ENCODE peak calls at places on chromosome 5, in nine cellular contexts. One of them, this sample, is unnamed.

GRCh38 chr5:93058309-93058708 is 522.7 kb downstream of the NR2F1-AS1 start:
- DNase-seq in HCT116: no peak
- DNase-seq in GM12892: no peak
- DNase-seq in sigmoid colon: no peak
- DNase-seq in lower leg skin: no peak
- DNase-seq in GM12891: no peak
- DNase-seq in A549: no peak
- DNase-seq in IMR-90: peak; percentile 92
- DNase-seq in suprapubic skin: no peak
- DNase-seq in this sample: no peak

GRCh38 chr5:128905225-128906110 is 59.8 kb upstream of the SLC27A6 start:
- DNase-seq in A549: peak; percentile 41
- DNase-seq in GM12892: no peak
- DNase-seq in IMR-90: peak; percentile 58
- DNase-seq in lower leg skin: peak; percentile 25
- DNase-seq in suprapubic skin: no peak
- DNase-seq in GM12891: peak; percentile 0
- DNase-seq in sigmoid colon: no peak
- DNase-seq in HCT116: peak; percentile 61
- DNase-seq in this sample: peak; percentile 1

GRCh38 chr5:43769576-43770352 is 166.8 kb downstream of the NNT start:
- DNase-seq in suprapubic skin: no peak
- DNase-seq in HCT116: no peak
- DNase-seq in A549: no peak
- DNase-seq in GM12891: no peak
- DNase-seq in lower leg skin: peak; percentile 49
- DNase-seq in GM12892: no peak
- DNase-seq in sigmoid colon: peak; percentile 87
- DNase-seq in IMR-90: peak; percentile 91
- DNase-seq in this sample: no peak

GRCh38 chr5:110702300-110702699 is 24.2 kb downstream of the TMEM232 start:
- DNase-seq in lower leg skin: no peak
- DNase-seq in A549: no peak
- DNase-seq in GM12892: no peak
- DNase-seq in HCT116: no peak
- DNase-seq in suprapubic skin: no peak
- DNase-seq in GM12891: no peak
- DNase-seq in sigmoid colon: no peak
- DNase-seq in IMR-90: no peak
- DNase-seq in this sample: no peak

GRCh38 chr5:102971693-102972293 is 148.1 kb downstream of the GIN1 start:
- DNase-seq in suprapubic skin: no peak
- DNase-seq in GM12892: no peak
- DNase-seq in HCT116: peak; percentile 26
- DNase-seq in IMR-90: peak; percentile 70
- DNase-seq in lower leg skin: no peak
- DNase-seq in sigmoid colon: no peak
- DNase-seq in A549: peak; percentile 15
- DNase-seq in GM12891: no peak
- DNase-seq in this sample: peak; percentile 4

GRCh38 chr5:168647083-168647482 is 67.9 kb upstream of the PANK3 start:
- DNase-seq in IMR-90: no peak
- DNase-seq in A549: no peak
- DNase-seq in sigmoid colon: no peak
- DNase-seq in suprapubic skin: no peak
- DNase-seq in lower leg skin: no peak
- DNase-seq in HCT116: no peak
- DNase-seq in GM12892: no peak
- DNase-seq in GM12891: no peak
- DNase-seq in this sample: no peak

GRCh38 chr5:124461857-124462423 is 284.5 kb downstream of the ZNF608 start:
- DNase-seq in GM12892: no peak
- DNase-seq in sigmoid colon: no peak
- DNase-seq in A549: no peak
- DNase-seq in suprapubic skin: no peak
- DNase-seq in IMR-90: no peak
- DNase-seq in lower leg skin: no peak
- DNase-seq in HCT116: no peak
- DNase-seq in GM12891: no peak
- DNase-seq in this sample: no peak

GRCh38 chr5:172769324-172769597 is 1.7 kb downstream of the DUSP1 start:
- DNase-seq in lower leg skin: no peak
- DNase-seq in A549: no peak
- DNase-seq in HCT116: no peak
- DNase-seq in suprapubic skin: no peak
- DNase-seq in GM12892: no peak
- DNase-seq in sigmoid colon: no peak
- DNase-seq in GM12891: no peak
- DNase-seq in IMR-90: no peak
- DNase-seq in this sample: no peak

GRCh38 chr5:60520451-60521210 is 179.3 kb downstream of the DEPDC1B start:
- DNase-seq in GM12891: no peak
- DNase-seq in IMR-90: no peak
- DNase-seq in suprapubic skin: no peak
- DNase-seq in GM12892: no peak
- DNase-seq in lower leg skin: no peak
- DNase-seq in HCT116: no peak
- DNase-seq in A549: no peak
- DNase-seq in sigmoid colon: no peak
- DNase-seq in this sample: no peak

GRCh38 chr5:60519372-60519771 is 180.6 kb downstream of the DEPDC1B start:
- DNase-seq in A549: no peak
- DNase-seq in IMR-90: no peak
- DNase-seq in GM12891: no peak
- DNase-seq in sigmoid colon: no peak
- DNase-seq in lower leg skin: no peak
- DNase-seq in suprapubic skin: no peak
- DNase-seq in HCT116: no peak
- DNase-seq in GM12892: no peak
- DNase-seq in this sample: no peak

GRCh38 chr5:60517850-60518249 is 182.1 kb downstream of the DEPDC1B start:
- DNase-seq in lower leg skin: no peak
- DNase-seq in IMR-90: no peak
- DNase-seq in HCT116: no peak
- DNase-seq in sigmoid colon: no peak
- DNase-seq in A549: no peak
- DNase-seq in suprapubic skin: no peak
- DNase-seq in GM12891: no peak
- DNase-seq in GM12892: no peak
- DNase-seq in this sample: no peak

GRCh38 chr5:60522299-60522915 is 177.6 kb downstream of the DEPDC1B start:
- DNase-seq in A549: no peak
- DNase-seq in lower leg skin: no peak
- DNase-seq in GM12892: peak; percentile 41
- DNase-seq in sigmoid colon: no peak
- DNase-seq in GM12891: peak; percentile 32
- DNase-seq in suprapubic skin: no peak
- DNase-seq in HCT116: no peak
- DNase-seq in IMR-90: peak; percentile 76
- DNase-seq in this sample: no peak

DNA sequence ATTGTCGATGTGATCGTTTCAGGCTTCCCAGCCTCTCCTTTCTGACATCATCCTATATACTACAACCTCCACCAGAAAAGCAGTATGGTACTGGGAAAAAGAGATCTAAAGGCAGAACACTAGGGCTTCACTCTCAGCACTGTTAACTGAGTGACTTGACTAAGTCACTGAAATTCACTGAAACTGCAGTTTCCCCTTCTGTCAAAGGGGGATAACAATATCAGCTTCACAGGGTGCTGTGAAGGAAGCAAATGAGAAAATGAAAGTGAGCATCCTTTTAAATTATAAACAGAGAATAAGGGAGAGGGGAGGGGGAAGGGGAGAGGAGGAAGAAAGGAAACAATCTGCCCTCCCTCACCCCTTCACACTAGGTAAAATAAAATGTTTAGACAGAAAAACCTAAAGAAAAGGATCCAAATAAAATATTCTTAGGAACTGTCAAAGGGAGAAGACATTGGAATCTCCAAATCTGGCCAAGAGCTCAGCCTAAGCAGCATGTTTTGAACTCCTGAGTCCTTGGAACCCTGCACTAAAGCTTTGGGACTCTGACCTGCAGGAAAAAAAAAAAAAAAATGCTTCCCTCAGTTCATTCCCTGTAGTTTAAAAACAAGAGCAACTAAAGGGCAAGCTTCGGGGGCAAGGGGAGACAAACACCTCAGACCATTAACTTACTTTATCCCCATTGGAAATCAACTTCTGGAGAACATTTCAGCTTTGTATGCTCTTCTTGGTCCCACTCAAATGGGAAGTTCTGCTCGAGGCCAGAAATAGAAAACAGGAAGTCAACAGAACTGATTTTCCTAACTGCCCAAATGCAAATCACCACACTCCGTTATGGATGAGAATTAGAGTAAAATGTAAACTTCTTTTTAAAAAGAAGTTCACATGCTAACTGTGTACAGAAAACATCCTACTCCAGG is 178.3 kb downstream of the DEPDC1B start:
- DNase-seq in IMR-90: no peak
- DNase-seq in lower leg skin: no peak
- DNase-seq in GM12891: no peak
- DNase-seq in suprapubic skin: no peak
- DNase-seq in GM12892: no peak
- DNase-seq in A549: no peak
- DNase-seq in HCT116: no peak
- DNase-seq in sigmoid colon: no peak
- DNase-seq in this sample: no peak
- TF ChIP-seq POLR2A in IMR-90: no peak
- TF ChIP-seq POLR2A in lower leg skin: no peak
- TF ChIP-seq POLR2A in GM12891: no peak
- TF ChIP-seq POLR2A in suprapubic skin: no peak
- TF ChIP-seq POLR2A in GM12892: peak; percentile 47
- TF ChIP-seq POLR2A in A549: no peak
- TF ChIP-seq POLR2A in HCT116: no peak
- TF ChIP-seq POLR2A in sigmoid colon: no peak
- TF ChIP-seq POLR2A in this sample: no peak

GRCh38 chr5:65566505-65566904 is 3.4 kb downstream of the PPWD1 start:
- DNase-seq in HCT116: no peak
- DNase-seq in lower leg skin: no peak
- DNase-seq in GM12891: no peak
- DNase-seq in suprapubic skin: no peak
- DNase-seq in IMR-90: no peak
- DNase-seq in GM12892: no peak
- DNase-seq in A549: no peak
- DNase-seq in sigmoid colon: no peak
- DNase-seq in this sample: no peak

DNA sequence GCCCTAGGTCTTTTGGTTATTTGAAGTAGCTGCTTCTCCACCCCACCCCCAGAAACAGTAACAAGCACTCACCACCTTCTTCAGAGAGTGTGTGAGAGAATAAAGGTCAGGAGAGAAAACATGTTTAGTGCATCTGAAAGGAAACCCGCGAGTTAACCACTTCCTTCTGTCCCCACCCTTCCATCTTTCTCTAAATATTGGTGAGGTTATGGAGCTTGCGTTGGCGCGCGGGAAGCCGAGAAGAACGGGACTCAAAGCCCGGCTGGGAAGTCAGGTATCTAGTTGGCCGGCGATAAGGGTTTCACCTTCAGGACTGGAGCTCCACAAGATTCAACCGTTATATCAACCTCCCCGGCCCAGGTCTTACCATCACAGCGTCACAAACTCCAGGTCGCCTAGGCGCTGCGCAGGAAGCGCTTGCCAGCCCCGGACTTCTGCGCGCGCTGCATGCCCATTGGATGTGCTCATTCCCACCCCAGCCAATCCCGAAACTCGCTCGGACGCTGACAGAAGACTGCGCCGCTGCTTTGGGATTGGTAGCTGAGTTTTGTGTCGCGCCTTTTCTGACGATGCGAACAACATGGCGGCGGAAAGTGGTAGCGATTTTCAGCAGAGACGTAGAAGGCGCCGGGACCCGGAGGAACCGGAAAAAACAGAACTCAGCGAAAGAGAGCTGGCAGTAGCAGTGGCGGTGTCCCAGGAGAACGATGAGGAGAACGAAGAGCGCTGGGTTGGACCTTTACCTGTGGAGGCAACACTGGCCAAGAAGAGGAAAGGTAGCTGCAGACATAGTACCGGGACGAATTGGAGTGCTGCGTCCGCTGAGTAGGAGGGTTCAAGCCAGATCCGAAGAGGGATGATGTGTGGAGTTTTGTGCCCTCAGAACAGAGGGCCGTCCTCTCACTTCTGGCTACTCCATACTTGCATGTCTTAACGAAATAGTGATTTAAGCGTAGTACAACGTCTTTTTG is at the start of the genes CENPK and PPWD1:
- DNase-seq in suprapubic skin: peak; percentile 96
- DNase-seq in GM12892: peak; percentile 53
- DNase-seq in GM12891: peak; percentile 60
- DNase-seq in A549: peak; percentile 90
- DNase-seq in HCT116: peak; percentile 91
- DNase-seq in IMR-90: peak; percentile 94
- DNase-seq in sigmoid colon: peak; percentile 97
- DNase-seq in lower leg skin: peak; percentile 95
- DNase-seq in this sample: peak; percentile 80
- TF ChIP-seq POLR2A in suprapubic skin: peak; percentile 34
- TF ChIP-seq POLR2A in GM12892: peak; percentile 87
- TF ChIP-seq POLR2A in GM12891: peak; percentile 75
- TF ChIP-seq POLR2A in A549: peak; percentile 58
- TF ChIP-seq POLR2A in HCT116: peak; percentile 72
- TF ChIP-seq POLR2A in IMR-90: peak; percentile 81
- TF ChIP-seq POLR2A in sigmoid colon: peak; percentile 65
- TF ChIP-seq POLR2A in lower leg skin: no peak
- TF ChIP-seq POLR2A in this sample: peak; percentile 72

DNA sequence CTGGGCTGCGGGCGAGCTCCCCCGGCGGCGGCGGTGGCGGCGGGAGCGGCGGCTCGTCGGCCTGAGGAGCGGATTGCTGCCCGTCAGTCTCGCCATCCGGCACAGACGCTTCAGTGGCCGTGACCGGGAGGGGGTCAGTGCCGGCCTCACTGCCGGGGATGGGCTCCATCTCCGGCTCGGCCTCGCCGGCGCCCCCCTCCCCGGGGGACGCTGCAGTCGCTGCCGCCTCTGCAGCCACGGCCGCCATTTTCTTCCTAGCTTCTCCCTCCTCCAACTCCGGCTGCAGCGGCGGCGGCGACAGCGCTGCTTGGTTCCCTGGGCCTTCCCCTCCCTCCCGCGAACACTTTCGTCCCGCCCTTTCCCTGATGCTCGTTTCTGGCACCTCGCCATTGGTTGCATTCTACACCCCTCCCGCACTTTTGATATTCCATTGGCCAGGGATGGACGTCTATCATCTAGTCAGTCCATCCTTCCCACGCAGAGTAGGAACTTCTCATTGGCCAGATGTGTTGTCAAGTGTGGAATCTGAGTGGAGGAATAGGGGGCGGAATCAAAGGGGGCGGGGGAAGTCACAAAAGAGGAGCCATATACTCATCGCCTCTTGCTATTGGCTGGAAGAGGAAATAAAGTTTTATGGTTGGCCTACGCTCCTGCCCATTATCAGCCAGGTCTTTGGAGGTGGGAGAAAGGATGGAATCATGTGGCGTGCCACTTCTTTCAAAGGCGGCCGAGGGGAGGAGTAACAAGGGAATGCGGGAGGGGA is at the start of gene PWWP2A:
- DNase-seq in GM12891: peak; percentile 82
- DNase-seq in HCT116: peak; percentile 100
- DNase-seq in A549: peak; percentile 99
- DNase-seq in IMR-90: peak; percentile 100
- DNase-seq in GM12892: peak; percentile 83
- DNase-seq in suprapubic skin: peak; percentile 100
- DNase-seq in sigmoid colon: peak; percentile 100
- DNase-seq in lower leg skin: peak; percentile 100
- DNase-seq in this sample: peak; percentile 91
- TF ChIP-seq POLR2A in GM12891: peak; percentile 79
- TF ChIP-seq POLR2A in HCT116: peak; percentile 81
- TF ChIP-seq POLR2A in A549: peak; percentile 87
- TF ChIP-seq POLR2A in IMR-90: peak; percentile 60
- TF ChIP-seq POLR2A in GM12892: peak; percentile 83
- TF ChIP-seq POLR2A in suprapubic skin: no peak
- TF ChIP-seq POLR2A in sigmoid colon: peak; percentile 74
- TF ChIP-seq POLR2A in lower leg skin: no peak
- TF ChIP-seq POLR2A in this sample: peak; percentile 94

GRCh38 chr5:96934695-96935555 is 955 bp upstream of the LNPEP start:
- DNase-seq in sigmoid colon: peak; percentile 95
- DNase-seq in GM12891: peak; percentile 57
- DNase-seq in suprapubic skin: peak; percentile 95
- DNase-seq in HCT116: peak; percentile 93
- DNase-seq in IMR-90: peak; percentile 92
- DNase-seq in A549: peak; percentile 70
- DNase-seq in GM12892: peak; percentile 60
- DNase-seq in lower leg skin: peak; percentile 92
- DNase-seq in this sample: peak; percentile 67
- TF ChIP-seq POLR2A in sigmoid colon: peak; percentile 3
- TF ChIP-seq POLR2A in GM12891: peak; percentile 48
- TF ChIP-seq POLR2A in suprapubic skin: peak; percentile 18
- TF ChIP-seq POLR2A in HCT116: peak; percentile 51
- TF ChIP-seq POLR2A in IMR-90: no peak
- TF ChIP-seq POLR2A in A549: peak; percentile 73
- TF ChIP-seq POLR2A in GM12892: peak; percentile 76
- TF ChIP-seq POLR2A in lower leg skin: peak; percentile 17
- TF ChIP-seq POLR2A in this sample: peak; percentile 76